ENCODE peak calls at places on chromosomes 5 and 9, in eight cellular contexts. P is K562, I is esophagus muscularis mucosa, W is spleen, A is SK-N-SH, U is HCT116, F is endothelial cell of umbilical vein, Q is HepG2. O is an unnamed sample.
A peak's percentile ranks its signal among the peaks of the same experiment; 100 is the strongest.

GRCh38 chr5:141753971-141754713 is 72.1 kb upstream of the ARAP3 start:
- DNase-seq in P (peak; percentile 62), I (no peak), W (no peak), A (no peak), U (peak; percentile 8), F (peak; percentile 45), Q (no peak), O (no peak)

GRCh38 chr5:150448960-150449490 is 514 bp downstream of the RPS14 start:
- DNase-seq in P (no peak), I (no peak), W (no peak), A (no peak), U (no peak), F (no peak), Q (no peak), O (no peak)

GRCh38 chr5:124072570-124072969 is 560.6 kb downstream of the CSNK1G3 start:
- DNase-seq in P (no peak), I (no peak), W (no peak), A (no peak), U (no peak), F (peak; percentile 79), Q (no peak), O (no peak)

GRCh38 chr5:53479656-53480473 is 564 bp upstream of the FST start:
- DNase-seq in P (no peak), I (no peak), W (peak; percentile 78), A (peak; percentile 55), U (no peak), F (no peak), Q (peak; percentile 73), O (no peak)

GRCh38 chr5:153153086-153153485 is 337.4 kb upstream of the GRIA1 start:
- DNase-seq in P (no peak), I (no peak), W (no peak), A (no peak), U (no peak), F (no peak), Q (no peak), O (no peak)

GRCh38 chr9:81737871-81738507 is 48.6 kb upstream of the TLE1 start:
- DNase-seq in P (no peak), I (no peak), W (no peak), A (no peak), U (peak; percentile 89), F (no peak), Q (peak; percentile 6), O (no peak)

GRCh38 chr5:59066367-59067163 is 483.7 kb downstream of the RAB3C start:
- DNase-seq in P (no peak), I (no peak), W (no peak), A (no peak), U (no peak), F (no peak), Q (no peak), O (no peak)

GRCh38 chr9:32906213-32906612 is 95.2 kb downstream of the APTX start:
- DNase-seq in P (no peak), I (no peak), W (no peak), A (no peak), U (no peak), F (no peak), Q (no peak), O (no peak)

DNA sequence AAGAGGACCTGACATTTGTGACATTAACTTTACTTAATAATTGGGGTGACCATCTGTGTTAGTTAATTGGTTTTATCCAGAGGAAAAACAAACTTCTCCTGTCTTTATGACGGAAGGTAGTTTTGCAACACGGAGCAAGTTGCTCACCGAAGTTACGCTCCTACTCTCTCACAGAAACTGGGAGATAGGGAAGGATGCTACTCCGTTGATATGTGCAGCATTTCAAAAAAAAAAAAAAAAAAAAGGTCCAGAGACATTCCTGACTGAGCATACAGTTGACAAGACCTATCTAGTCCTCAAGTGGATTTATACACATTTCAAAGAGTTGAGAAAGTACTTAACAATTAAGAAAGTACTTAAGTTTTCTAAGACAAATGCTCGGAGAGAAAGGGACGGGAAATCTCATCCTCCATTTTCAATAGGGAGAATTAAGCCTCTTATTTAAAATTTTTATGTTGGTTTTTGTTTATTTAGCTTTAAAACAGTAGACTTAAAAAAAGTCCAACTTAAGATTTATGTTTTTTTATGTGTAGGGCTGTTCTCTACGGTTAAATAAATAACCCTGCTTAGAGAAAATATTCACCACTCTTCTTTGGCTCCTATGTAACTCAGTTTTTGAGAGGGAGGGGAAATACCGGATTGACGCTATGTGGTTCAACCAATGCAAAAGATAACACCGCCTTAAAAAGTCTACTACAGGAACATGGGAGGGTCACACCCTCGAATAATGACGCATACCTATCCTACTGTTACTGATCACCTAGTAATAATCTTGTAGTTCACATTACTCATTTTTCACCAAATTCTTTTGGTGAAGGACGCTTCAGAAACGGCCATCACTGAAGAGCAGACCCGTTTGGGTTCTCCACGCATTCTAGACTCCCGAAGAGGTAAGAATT is at the start of gene FER:
- DNase-seq in P (peak; percentile 70), I (no peak), W (no peak), A (no peak), U (peak; percentile 75), F (peak; percentile 73), Q (peak; percentile 12), O (no peak)
- TF ChIP-seq POLR2AphosphoS5 in P (peak; percentile 69), I (peak; percentile 38), W (no peak), A (no peak), U (peak; percentile 68), F (no peak), Q (no peak), O (no peak)

DNA sequence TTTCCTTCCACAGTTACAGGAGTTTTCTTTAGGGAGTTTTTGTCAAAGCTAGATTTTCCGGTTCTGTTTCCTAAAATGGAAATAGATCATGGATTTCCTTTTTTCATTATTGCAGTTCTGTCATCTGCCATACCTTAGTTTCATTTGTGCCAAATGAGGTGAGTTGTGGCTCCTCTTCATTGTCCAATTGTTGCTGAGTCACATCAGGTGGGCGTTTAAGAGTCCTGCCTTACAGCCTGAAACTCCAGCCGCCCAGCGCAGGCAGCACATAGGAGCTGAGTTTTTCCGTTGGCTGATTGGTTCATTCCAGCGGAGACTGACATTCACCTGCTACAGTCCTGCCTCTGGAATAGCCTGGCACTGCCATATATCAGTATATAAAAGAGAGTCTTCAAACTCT is 14.1 kb downstream of the SLC25A25 start:
- DNase-seq in P (peak; percentile 66), I (no peak), W (no peak), A (no peak), U (peak; percentile 51), F (no peak), Q (no peak), O (no peak)
- H3K27ac ChIP-seq in P (peak overlapping the region; percentile 99), I (peak overlapping the region; percentile 77), W (peak overlapping the region; percentile 17), A (no peak overlapping the region), U (peak overlapping the region; percentile 36), F (no peak overlapping the region), Q (no peak overlapping the region), O (peak overlapping the region; percentile 66)

GRCh38 chr9:95313010-95313498 is 4.5 kb downstream of the FANCC start:
- DNase-seq in P (no peak), I (no peak), W (peak; percentile 76), A (peak; percentile 85), U (peak; percentile 65), F (peak; percentile 57), Q (peak; percentile 75), O (no peak)
- H3K4me3 ChIP-seq in P (no peak overlapping the region), I (peak overlapping the region; percentile 45), W (peak overlapping the region; percentile 58), A (peak overlapping the region; percentile 56), U (peak overlapping the region; percentile 38), F (peak overlapping the region; percentile 41), Q (peak overlapping the region; percentile 60), O (peak overlapping the region; percentile 69)

DNA sequence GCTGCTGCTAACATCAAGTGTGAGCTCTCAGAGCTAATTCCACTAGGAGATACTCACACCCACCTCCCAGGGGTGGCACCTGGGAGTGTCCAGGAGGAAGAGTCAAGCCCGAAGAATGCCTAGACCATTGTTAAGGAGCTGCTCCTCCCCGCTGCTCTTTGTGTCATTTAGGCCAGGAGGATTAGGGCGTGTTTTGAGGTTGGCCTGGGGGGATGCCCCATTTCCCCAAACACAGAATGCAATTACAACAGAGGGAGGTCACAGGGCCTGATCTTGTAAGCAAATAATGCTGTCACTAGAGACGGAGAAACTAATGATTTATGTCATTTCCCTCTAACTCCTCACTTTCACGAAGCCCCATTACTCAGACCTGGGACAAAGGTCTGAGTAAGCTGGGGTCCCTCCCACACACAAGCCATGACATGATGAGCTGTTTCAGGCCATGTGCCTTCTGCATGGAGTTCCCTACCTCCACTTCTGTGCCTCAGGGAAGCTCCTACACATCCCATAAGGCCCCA is 312.5 kb downstream of the ACTL7B start:
- DNase-seq in P (no peak), I (no peak), W (no peak), A (no peak), U (no peak), F (no peak), Q (no peak), O (no peak)
- TF ChIP-seq POLR2AphosphoS5 in P (no peak), I (no peak), W (no peak), A (no peak), U (no peak), F (no peak), Q (no peak), O (no peak)

GRCh38 chr5:73529081-73529480 is 30.8 kb downstream of the BTF3 start:
- DNase-seq in P (no peak), I (peak; percentile 29), W (no peak), A (no peak), U (no peak), F (no peak), Q (no peak), O (no peak)
- H3K27ac ChIP-seq in P (no peak overlapping the region), I (no peak overlapping the region), W (no peak overlapping the region), A (no peak overlapping the region), U (no peak overlapping the region), F (no peak overlapping the region), Q (no peak overlapping the region), O (no peak overlapping the region)

GRCh38 chr9:93601063-93601462 is 24.7 kb downstream of the PHF2 start:
- DNase-seq in P (no peak), I (no peak), W (no peak), A (no peak), U (no peak), F (no peak), Q (no peak), O (no peak)
- H3K4me3 ChIP-seq in P (no peak overlapping the region), I (no peak overlapping the region), W (no peak overlapping the region), A (no peak overlapping the region), U (no peak overlapping the region), F (no peak overlapping the region), Q (no peak overlapping the region), O (no peak overlapping the region)